ENCODE peak calls at places on chromosomes 6 and 20, in nine cellular contexts. One of them, this sample, is unnamed.

GRCh38 chr20:4256886-4257285 is 241.5 kb upstream of the RNF24 start:
- DNase-seq in progenitor cell of endocrine pancreas: no peak
- DNase-seq in T47D: no peak
- DNase-seq in GM12878: no peak
- DNase-seq in left ventricle myocardium superior: no peak
- DNase-seq in activated CD8-positive, alpha-beta memory T cell treated with anti-CD3 and anti-CD28 coated beads, Interleukin-2, amount 50 U/mL, for 4 hours: no peak
- DNase-seq in HEK293T: no peak
- DNase-seq in anterior cingulate cortex: no peak
- DNase-seq in NCI-H1105: no peak
- DNase-seq in this sample: no peak

GRCh38 chr6:57242505-57242904 is 20.4 kb upstream of the RAB23 start:
- DNase-seq in anterior cingulate cortex: no peak
- DNase-seq in GM12878: no peak
- DNase-seq in left ventricle myocardium superior: no peak
- DNase-seq in activated CD8-positive, alpha-beta memory T cell treated with anti-CD3 and anti-CD28 coated beads, Interleukin-2, amount 50 U/mL, for 4 hours: no peak
- DNase-seq in HEK293T: peak
- DNase-seq in NCI-H1105: no peak
- DNase-seq in progenitor cell of endocrine pancreas: no peak
- DNase-seq in T47D: no peak
- DNase-seq in this sample: peak

GRCh38 chr20:10733122-10733521 is 59.3 kb upstream of the JAG1 start:
- DNase-seq in left ventricle myocardium superior: no peak
- DNase-seq in activated CD8-positive, alpha-beta memory T cell treated with anti-CD3 and anti-CD28 coated beads, Interleukin-2, amount 50 U/mL, for 4 hours: no peak
- DNase-seq in progenitor cell of endocrine pancreas: no peak
- DNase-seq in HEK293T: no peak
- DNase-seq in T47D: no peak
- DNase-seq in anterior cingulate cortex: no peak
- DNase-seq in GM12878: no peak
- DNase-seq in NCI-H1105: no peak
- DNase-seq in this sample: no peak

GRCh38 chr6:159119835-159120234 is 49.4 kb upstream of the FNDC1 start:
- DNase-seq in HEK293T: no peak
- DNase-seq in GM12878: no peak
- DNase-seq in NCI-H1105: no peak
- DNase-seq in left ventricle myocardium superior: no peak
- DNase-seq in progenitor cell of endocrine pancreas: no peak
- DNase-seq in anterior cingulate cortex: no peak
- DNase-seq in T47D: no peak
- DNase-seq in activated CD8-positive, alpha-beta memory T cell treated with anti-CD3 and anti-CD28 coated beads, Interleukin-2, amount 50 U/mL, for 4 hours: no peak
- DNase-seq in this sample: no peak

GRCh38 chr20:33713865-33714367 is 6.2 kb downstream of the PXMP4 start:
- DNase-seq in activated CD8-positive, alpha-beta memory T cell treated with anti-CD3 and anti-CD28 coated beads, Interleukin-2, amount 50 U/mL, for 4 hours: no peak
- DNase-seq in NCI-H1105: no peak
- DNase-seq in left ventricle myocardium superior: no peak
- DNase-seq in T47D: no peak
- DNase-seq in anterior cingulate cortex: no peak
- DNase-seq in progenitor cell of endocrine pancreas: no peak
- DNase-seq in GM12878: no peak
- DNase-seq in HEK293T: no peak
- DNase-seq in this sample: no peak

GRCh38 chr6:159107451-159108260 is 61.5 kb upstream of the FNDC1 start:
- DNase-seq in left ventricle myocardium superior: no peak
- DNase-seq in HEK293T: no peak
- DNase-seq in GM12878: no peak
- DNase-seq in NCI-H1105: peak
- DNase-seq in activated CD8-positive, alpha-beta memory T cell treated with anti-CD3 and anti-CD28 coated beads, Interleukin-2, amount 50 U/mL, for 4 hours: peak
- DNase-seq in T47D: no peak
- DNase-seq in progenitor cell of endocrine pancreas: no peak
- DNase-seq in anterior cingulate cortex: no peak
- DNase-seq in this sample: no peak

GRCh38 chr6:137570307-137570832 is 76.2 kb upstream of the OLIG3 start:
- DNase-seq in HEK293T: no peak
- DNase-seq in progenitor cell of endocrine pancreas: no peak
- DNase-seq in T47D: no peak
- DNase-seq in anterior cingulate cortex: no peak
- DNase-seq in activated CD8-positive, alpha-beta memory T cell treated with anti-CD3 and anti-CD28 coated beads, Interleukin-2, amount 50 U/mL, for 4 hours: no peak
- DNase-seq in NCI-H1105: peak
- DNase-seq in left ventricle myocardium superior: no peak
- DNase-seq in GM12878: no peak
- DNase-seq in this sample: no peak

GRCh38 chr6:165060636-165061190 is 248.7 kb downstream of the C6orf118 start:
- DNase-seq in T47D: no peak
- DNase-seq in progenitor cell of endocrine pancreas: no peak
- DNase-seq in left ventricle myocardium superior: no peak
- DNase-seq in GM12878: no peak
- DNase-seq in anterior cingulate cortex: no peak
- DNase-seq in HEK293T: no peak
- DNase-seq in NCI-H1105: no peak
- DNase-seq in activated CD8-positive, alpha-beta memory T cell treated with anti-CD3 and anti-CD28 coated beads, Interleukin-2, amount 50 U/mL, for 4 hours: no peak
- DNase-seq in this sample: no peak

GRCh38 chr6:70686548-70687133 is 19.0 kb downstream of the SMAP1 start:
- DNase-seq in progenitor cell of endocrine pancreas: no peak
- DNase-seq in T47D: peak
- DNase-seq in NCI-H1105: peak
- DNase-seq in anterior cingulate cortex: no peak
- DNase-seq in HEK293T: no peak
- DNase-seq in activated CD8-positive, alpha-beta memory T cell treated with anti-CD3 and anti-CD28 coated beads, Interleukin-2, amount 50 U/mL, for 4 hours: no peak
- DNase-seq in GM12878: no peak
- DNase-seq in left ventricle myocardium superior: no peak
- DNase-seq in this sample: no peak

GRCh38 chr6:33197431-33198048 is 2.9 kb downstream of the RXRB start:
- DNase-seq in HEK293T: peak
- DNase-seq in NCI-H1105: no peak
- DNase-seq in progenitor cell of endocrine pancreas: no peak
- DNase-seq in activated CD8-positive, alpha-beta memory T cell treated with anti-CD3 and anti-CD28 coated beads, Interleukin-2, amount 50 U/mL, for 4 hours: no peak
- DNase-seq in anterior cingulate cortex: peak
- DNase-seq in left ventricle myocardium superior: peak
- DNase-seq in GM12878: no peak
- DNase-seq in T47D: peak
- DNase-seq in this sample: peak

GRCh38 chr6:14142816-14143215 is 25.2 kb downstream of the CD83 start:
- DNase-seq in left ventricle myocardium superior: no peak
- DNase-seq in NCI-H1105: no peak
- DNase-seq in anterior cingulate cortex: no peak
- DNase-seq in HEK293T: no peak
- DNase-seq in activated CD8-positive, alpha-beta memory T cell treated with anti-CD3 and anti-CD28 coated beads, Interleukin-2, amount 50 U/mL, for 4 hours: no peak
- DNase-seq in GM12878: no peak
- DNase-seq in progenitor cell of endocrine pancreas: no peak
- DNase-seq in T47D: no peak
- DNase-seq in this sample: no peak

GRCh38 chr6:144957236-144957937 is 672.3 kb downstream of the UTRN start:
- DNase-seq in T47D: no peak
- DNase-seq in NCI-H1105: no peak
- DNase-seq in HEK293T: no peak
- DNase-seq in GM12878: no peak
- DNase-seq in left ventricle myocardium superior: no peak
- DNase-seq in activated CD8-positive, alpha-beta memory T cell treated with anti-CD3 and anti-CD28 coated beads, Interleukin-2, amount 50 U/mL, for 4 hours: no peak
- DNase-seq in anterior cingulate cortex: no peak
- DNase-seq in progenitor cell of endocrine pancreas: no peak
- DNase-seq in this sample: no peak

GRCh38 chr20:23683807-23684206 is 5.0 kb downstream of the CST4 start:
- DNase-seq in HEK293T: no peak
- DNase-seq in NCI-H1105: no peak
- DNase-seq in left ventricle myocardium superior: no peak
- DNase-seq in activated CD8-positive, alpha-beta memory T cell treated with anti-CD3 and anti-CD28 coated beads, Interleukin-2, amount 50 U/mL, for 4 hours: no peak
- DNase-seq in progenitor cell of endocrine pancreas: no peak
- DNase-seq in anterior cingulate cortex: no peak
- DNase-seq in GM12878: no peak
- DNase-seq in T47D: no peak
- DNase-seq in this sample: no peak

GRCh38 chr6:36139431-36139830 is 9.1 kb downstream of the MAPK13 start:
- DNase-seq in progenitor cell of endocrine pancreas: no peak
- DNase-seq in anterior cingulate cortex: no peak
- DNase-seq in left ventricle myocardium superior: no peak
- DNase-seq in GM12878: no peak
- DNase-seq in activated CD8-positive, alpha-beta memory T cell treated with anti-CD3 and anti-CD28 coated beads, Interleukin-2, amount 50 U/mL, for 4 hours: no peak
- DNase-seq in NCI-H1105: no peak
- DNase-seq in T47D: peak
- DNase-seq in HEK293T: peak
- DNase-seq in this sample: no peak

GRCh38 chr6:169156108-169156821 is 97.4 kb downstream of the THBS2 start:
- DNase-seq in progenitor cell of endocrine pancreas: no peak
- DNase-seq in T47D: no peak
- DNase-seq in NCI-H1105: no peak
- DNase-seq in GM12878: no peak
- DNase-seq in HEK293T: no peak
- DNase-seq in activated CD8-positive, alpha-beta memory T cell treated with anti-CD3 and anti-CD28 coated beads, Interleukin-2, amount 50 U/mL, for 4 hours: no peak
- DNase-seq in anterior cingulate cortex: no peak
- DNase-seq in left ventricle myocardium superior: no peak
- DNase-seq in this sample: no peak

GRCh38 chr20:63369024-63369530 is 7.9 kb upstream of the CHRNA4 start:
- DNase-seq in HEK293T: no peak
- DNase-seq in activated CD8-positive, alpha-beta memory T cell treated with anti-CD3 and anti-CD28 coated beads, Interleukin-2, amount 50 U/mL, for 4 hours: no peak
- DNase-seq in GM12878: no peak
- DNase-seq in T47D: no peak
- DNase-seq in progenitor cell of endocrine pancreas: no peak
- DNase-seq in left ventricle myocardium superior: no peak
- DNase-seq in anterior cingulate cortex: no peak
- DNase-seq in NCI-H1105: no peak
- DNase-seq in this sample: no peak

GRCh38 chr6:156778615-156779205 is 1.5 kb downstream of the ARID1B start:
- DNase-seq in GM12878: no peak
- DNase-seq in HEK293T: peak
- DNase-seq in progenitor cell of endocrine pancreas: peak
- DNase-seq in T47D: peak
- DNase-seq in NCI-H1105: peak
- DNase-seq in activated CD8-positive, alpha-beta memory T cell treated with anti-CD3 and anti-CD28 coated beads, Interleukin-2, amount 50 U/mL, for 4 hours: peak
- DNase-seq in left ventricle myocardium superior: peak
- DNase-seq in anterior cingulate cortex: peak
- DNase-seq in this sample: no peak

GRCh38 chr20:53146201-53146891 is 174.2 kb downstream of the TSHZ2 start:
- DNase-seq in progenitor cell of endocrine pancreas: no peak
- DNase-seq in activated CD8-positive, alpha-beta memory T cell treated with anti-CD3 and anti-CD28 coated beads, Interleukin-2, amount 50 U/mL, for 4 hours: no peak
- DNase-seq in HEK293T: no peak
- DNase-seq in anterior cingulate cortex: no peak
- DNase-seq in NCI-H1105: no peak
- DNase-seq in T47D: no peak
- DNase-seq in left ventricle myocardium superior: no peak
- DNase-seq in GM12878: no peak
- DNase-seq in this sample: no peak

GRCh38 chr6:45587229-45588060 is 209.7 kb upstream of the SUPT3H start:
- DNase-seq in NCI-H1105: no peak
- DNase-seq in left ventricle myocardium superior: no peak
- DNase-seq in activated CD8-positive, alpha-beta memory T cell treated with anti-CD3 and anti-CD28 coated beads, Interleukin-2, amount 50 U/mL, for 4 hours: no peak
- DNase-seq in HEK293T: no peak
- DNase-seq in anterior cingulate cortex: no peak
- DNase-seq in progenitor cell of endocrine pancreas: no peak
- DNase-seq in GM12878: no peak
- DNase-seq in T47D: no peak
- DNase-seq in this sample: no peak

GRCh38 chr20:57266251-57267157 is at the start of gene BMP7:
- DNase-seq in T47D: peak
- DNase-seq in progenitor cell of endocrine pancreas: peak
- DNase-seq in NCI-H1105: peak
- DNase-seq in HEK293T: peak
- DNase-seq in left ventricle myocardium superior: peak
- DNase-seq in activated CD8-positive, alpha-beta memory T cell treated with anti-CD3 and anti-CD28 coated beads, Interleukin-2, amount 50 U/mL, for 4 hours: no peak
- DNase-seq in anterior cingulate cortex: peak
- DNase-seq in GM12878: no peak
- DNase-seq in this sample: no peak

GRCh38 chr6:127210725-127211124 is 55.9 kb upstream of the RNF146 start:
- DNase-seq in GM12878: no peak
- DNase-seq in anterior cingulate cortex: no peak
- DNase-seq in T47D: no peak
- DNase-seq in HEK293T: no peak
- DNase-seq in activated CD8-positive, alpha-beta memory T cell treated with anti-CD3 and anti-CD28 coated beads, Interleukin-2, amount 50 U/mL, for 4 hours: no peak
- DNase-seq in NCI-H1105: no peak
- DNase-seq in left ventricle myocardium superior: no peak
- DNase-seq in progenitor cell of endocrine pancreas: no peak
- DNase-seq in this sample: no peak

GRCh38 chr6:16635291-16635809 is 125.9 kb downstream of the ATXN1 start:
- DNase-seq in T47D: no peak
- DNase-seq in activated CD8-positive, alpha-beta memory T cell treated with anti-CD3 and anti-CD28 coated beads, Interleukin-2, amount 50 U/mL, for 4 hours: no peak
- DNase-seq in HEK293T: no peak
- DNase-seq in progenitor cell of endocrine pancreas: no peak
- DNase-seq in GM12878: no peak
- DNase-seq in NCI-H1105: no peak
- DNase-seq in anterior cingulate cortex: no peak
- DNase-seq in left ventricle myocardium superior: no peak
- DNase-seq in this sample: no peak

GRCh38 chr20:58700121-58700780 is 7.7 kb downstream of the NPEPL1 start:
- DNase-seq in GM12878: no peak
- DNase-seq in progenitor cell of endocrine pancreas: no peak
- DNase-seq in anterior cingulate cortex: no peak
- DNase-seq in NCI-H1105: no peak
- DNase-seq in activated CD8-positive, alpha-beta memory T cell treated with anti-CD3 and anti-CD28 coated beads, Interleukin-2, amount 50 U/mL, for 4 hours: no peak
- DNase-seq in HEK293T: no peak
- DNase-seq in left ventricle myocardium superior: no peak
- DNase-seq in T47D: no peak
- DNase-seq in this sample: no peak

GRCh38 chr6:129153257-129153656 is 270.3 kb downstream of the LAMA2 start:
- DNase-seq in GM12878: no peak
- DNase-seq in progenitor cell of endocrine pancreas: no peak
- DNase-seq in activated CD8-positive, alpha-beta memory T cell treated with anti-CD3 and anti-CD28 coated beads, Interleukin-2, amount 50 U/mL, for 4 hours: no peak
- DNase-seq in left ventricle myocardium superior: no peak
- DNase-seq in T47D: no peak
- DNase-seq in HEK293T: no peak
- DNase-seq in NCI-H1105: no peak
- DNase-seq in anterior cingulate cortex: no peak
- DNase-seq in this sample: no peak

GRCh38 chr6:659716-660581 is 3.0 kb upstream of the HUS1B start:
- DNase-seq in T47D: no peak
- DNase-seq in NCI-H1105: no peak
- DNase-seq in progenitor cell of endocrine pancreas: no peak
- DNase-seq in left ventricle myocardium superior: no peak
- DNase-seq in GM12878: no peak
- DNase-seq in anterior cingulate cortex: no peak
- DNase-seq in activated CD8-positive, alpha-beta memory T cell treated with anti-CD3 and anti-CD28 coated beads, Interleukin-2, amount 50 U/mL, for 4 hours: no peak
- DNase-seq in HEK293T: no peak
- DNase-seq in this sample: no peak

GRCh38 chr20:64077094-64077493 is 2.2 kb downstream of the RGS19 start:
- DNase-seq in HEK293T: no peak
- DNase-seq in left ventricle myocardium superior: peak
- DNase-seq in GM12878: no peak
- DNase-seq in progenitor cell of endocrine pancreas: no peak
- DNase-seq in NCI-H1105: no peak
- DNase-seq in anterior cingulate cortex: no peak
- DNase-seq in T47D: no peak
- DNase-seq in activated CD8-positive, alpha-beta memory T cell treated with anti-CD3 and anti-CD28 coated beads, Interleukin-2, amount 50 U/mL, for 4 hours: no peak
- DNase-seq in this sample: no peak

This sample was measured in fibroblast of the conjunctiva.